ENCODE peak calls at places on chromosomes 4 and X, in eight cellular contexts. I is HT1080; D is SW480; V is GM20000; Z is M059J; R is transverse colon; S is activated naive CD8-positive, alpha-beta T cell treated with anti-CD3 and anti-CD28 coated beads, Interleukin-2, amount 50 U/mL, for 24 hours; A is SJSA1. T is an unnamed sample.

GRCh38 chr4:169116270-169116901 is 106.3 kb upstream of the CBR4 start:
- DNase-seq in I (peak), D (peak), V (no peak), Z (peak), R (no peak), S (no peak), A (no peak), T (no peak)

GRCh38 chrX:65720580-65720979 is 53.1 kb downstream of the MSN start:
- DNase-seq in I (peak), D (no peak), V (no peak), Z (no peak), R (no peak), S (no peak), A (no peak), T (no peak)

GRCh38 chrX:154094833-154095232 is 2.7 kb downstream of the MECP2 start:
- DNase-seq in I (no peak), D (no peak), V (no peak), Z (no peak), R (no peak), S (no peak), A (no peak), T (no peak)

GRCh38 chrX:67546496-67547423 is 2.9 kb downstream of the AR start:
- DNase-seq in I (no peak), D (no peak), V (no peak), Z (no peak), R (no peak), S (no peak), A (no peak), T (peak)

GRCh38 chr4:40976343-40976742 is 226.6 kb downstream of the NSUN7 start:
- DNase-seq in I (peak), D (peak), V (peak), Z (peak), R (peak), S (no peak), A (no peak), T (peak)

GRCh38 chr4:184489771-184490170 is 15.4 kb upstream of the IRF2 start:
- DNase-seq in I (no peak), D (no peak), V (no peak), Z (no peak), R (no peak), S (no peak), A (no peak), T (no peak)

GRCh38 chrX:50905334-50905733 is 5.2 kb upstream of the BMP15 start:
- DNase-seq in I (no peak), D (peak), V (no peak), Z (no peak), R (peak), S (peak), A (peak), T (no peak)

GRCh38 chr4:42654606-42655005 is 2.3 kb downstream of the ATP8A1 start:
- DNase-seq in I (peak), D (peak), V (peak), Z (peak), R (no peak), S (peak), A (no peak), T (peak)

GRCh38 chrX:39439910-39440733 is 638.9 kb downstream of the MID1IP1 start:
- DNase-seq in I (no peak), D (no peak), V (peak), Z (no peak), R (no peak), S (no peak), A (no peak), T (no peak)

GRCh38 chr4:102546635-102547034 is 45.5 kb downstream of the NFKB1 start:
- DNase-seq in I (no peak), D (no peak), V (no peak), Z (no peak), R (no peak), S (no peak), A (no peak), T (no peak)

GRCh38 chr4:153079824-153080486 is 124.3 kb upstream of the TRIM2 start:
- DNase-seq in I (no peak), D (peak), V (no peak), Z (no peak), R (no peak), S (no peak), A (no peak), T (no peak)

GRCh38 chr4:77538574-77539157 is 67.0 kb upstream of the CXCL13 start:
- DNase-seq in I (peak), D (peak), V (no peak), Z (peak), R (no peak), S (peak), A (no peak), T (no peak)

GRCh38 chr4:73446336-73446938 is 10.4 kb downstream of the AFP start:
- DNase-seq in I (peak), D (peak), V (peak), Z (peak), R (no peak), S (no peak), A (no peak), T (no peak)

GRCh38 chr4:150943831-150944230 is 71.3 kb downstream of the LRBA start:
- DNase-seq in I (no peak), D (no peak), V (no peak), Z (no peak), R (no peak), S (peak), A (no peak), T (no peak)

GRCh38 chrX:36856849-36857248 is 151.3 kb upstream of the FAM47C start:
- DNase-seq in I (no peak), D (no peak), V (no peak), Z (no peak), R (no peak), S (no peak), A (no peak), T (no peak)

T was measured in ovary.